ENCODE peak calls at places on chromosomes 2 and 18, in seven cellular contexts. U is heart left ventricle, D is sigmoid colon, I is Peyer's patch, N is adrenal gland, V is ovary, S is body of pancreas. X is an unnamed sample.

GRCh38 chr2:3827673-3828575 is 124.5 kb downstream of the DCDC2C start:
- DNase-seq in U (no peak), D (no peak), I (no peak), N (peak; percentile 63), V (no peak), S (peak; percentile 30), X (peak; percentile 27)

GRCh38 chr18:58464104-58464625 is 164.7 kb downstream of the ALPK2 start:
- DNase-seq in U (no peak), D (no peak), I (no peak), N (no peak), V (no peak), S (no peak), X (no peak)

GRCh38 chr2:51219468-51219867 is 187.5 kb upstream of the NRXN1 start:
- DNase-seq in U (no peak), D (no peak), I (no peak), N (no peak), V (no peak), S (no peak), X (no peak)

GRCh38 chr2:124382067-124382618 is 357.1 kb downstream of the CNTNAP5 start:
- DNase-seq in U (no peak), D (no peak), I (no peak), N (no peak), V (no peak), S (no peak), X (no peak)

GRCh38 chr2:41737888-41738287 is 309.9 kb upstream of the PKDCC start:
- DNase-seq in U (no peak), D (no peak), I (no peak), N (no peak), V (no peak), S (no peak), X (no peak)

GRCh38 chr18:51278045-51278649 is 80.7 kb upstream of the MEX3C start:
- DNase-seq in U (no peak), D (no peak), I (no peak), N (peak; percentile 53), V (no peak), S (peak; percentile 75), X (no peak)

GRCh38 chr2:19623488-19623887 is 265.1 kb upstream of the OSR1 start:
- DNase-seq in U (no peak), D (no peak), I (no peak), N (no peak), V (no peak), S (no peak), X (no peak)

GRCh38 chr2:23803965-23804542 is 122.9 kb downstream of the ATAD2B start:
- DNase-seq in U (no peak), D (no peak), I (no peak), N (peak; percentile 65), V (peak; percentile 57), S (peak; percentile 69), X (peak; percentile 62)

GRCh38 chr2:159484537-159484936 is 131.8 kb downstream of the BAZ2B start:
- DNase-seq in U (no peak), D (no peak), I (no peak), N (no peak), V (no peak), S (peak; percentile 56), X (no peak)

GRCh38 chr2:106900130-106900529 is 14.2 kb upstream of the ST6GAL2 start:
- DNase-seq in U (no peak), D (no peak), I (no peak), N (no peak), V (no peak), S (no peak), X (no peak)

GRCh38 chr2:3406501-3406900 is 27.0 kb downstream of the TRAPPC12 start:
- DNase-seq in U (peak; percentile 75), D (no peak), I (no peak), N (no peak), V (no peak), S (no peak), X (no peak)

GRCh38 chr2:67997528-67998267 is 65.1 kb downstream of the C1D start:
- DNase-seq in U (no peak), D (no peak), I (no peak), N (no peak), V (no peak), S (no peak), X (no peak)

GRCh38 chr2:159614534-159615186 is 1.7 kb downstream of the BAZ2B start:
- DNase-seq in U (no peak), D (no peak), I (no peak), N (no peak), V (no peak), S (no peak), X (no peak)

GRCh38 chr2:105689484-105689883 is 55.2 kb upstream of the NCK2 start:
- DNase-seq in U (no peak), D (no peak), I (no peak), N (no peak), V (no peak), S (no peak), X (no peak)
- H3K36me3 ChIP-seq in U (no peaks in the 10 kb centered on the region), D (no peaks in the 10 kb centered on the region), I (no peaks in the 10 kb centered on the region), N (no peaks in the 10 kb centered on the region), V (no peaks in the 10 kb centered on the region), S (no peaks in the 10 kb centered on the region), X (no peaks in the 10 kb centered on the region)

GRCh38 chr2:11757101-11757500 is 10.7 kb downstream of the LPIN1 start:
- DNase-seq in U (no peak), D (no peak), I (no peak), N (no peak), V (no peak), S (no peak), X (no peak)

GRCh38 chr2:11753452-11753885 is 7.0 kb downstream of the LPIN1 start:
- DNase-seq in U (no peak), D (no peak), I (peak; percentile 77), N (peak; percentile 77), V (no peak), S (peak; percentile 84), X (no peak)

GRCh38 chr2:11752906-11753305 is 6.5 kb downstream of the LPIN1 start:
- DNase-seq in U (no peak), D (no peak), I (no peak), N (no peak), V (no peak), S (no peak), X (no peak)

GRCh38 chr2:11754705-11755026 is 8.2 kb downstream of the LPIN1 start:
- DNase-seq in U (no peak), D (no peak), I (no peak), N (peak; percentile 39), V (no peak), S (no peak), X (no peak)

DNA sequence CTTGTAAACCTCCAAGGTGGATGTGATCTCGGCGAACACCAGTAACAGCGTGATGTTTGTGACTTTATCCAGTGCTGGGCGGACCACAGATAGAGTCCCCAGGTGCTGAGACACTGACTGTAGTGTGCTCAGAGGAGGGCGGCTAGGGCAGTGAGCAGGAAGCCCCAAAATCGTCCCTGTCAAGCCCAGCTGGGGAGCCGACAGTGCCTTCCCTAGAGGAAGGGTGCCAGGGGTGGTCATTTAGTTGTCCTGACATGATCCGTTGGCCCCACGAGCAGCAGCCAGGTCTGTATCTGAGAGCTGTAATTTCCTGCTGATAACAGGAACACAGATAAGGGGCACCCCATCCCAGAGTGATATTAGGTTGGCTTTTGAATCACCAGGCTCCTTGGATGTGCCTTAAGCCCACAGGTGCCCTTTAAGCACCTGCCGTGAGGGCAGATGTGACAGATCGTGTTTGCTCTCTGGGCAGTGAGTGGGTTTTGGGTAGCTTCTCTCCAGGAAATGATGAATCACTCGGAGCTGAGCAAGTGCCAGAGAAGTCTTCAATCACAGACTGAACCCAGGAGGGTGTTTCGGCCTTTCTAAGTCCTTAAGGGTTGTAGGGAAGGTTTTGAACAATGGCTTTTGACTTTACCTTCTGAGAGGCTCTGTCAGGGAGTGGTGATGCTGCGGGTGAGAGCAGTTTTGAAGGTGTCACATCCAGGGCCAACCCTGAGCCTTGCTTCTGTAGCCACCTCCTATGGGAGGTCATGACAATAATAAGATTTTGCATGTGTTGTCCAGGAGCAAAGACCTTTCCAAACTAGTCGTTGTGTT is 7.7 kb downstream of the LPIN1 start:
- DNase-seq in U (no peak), D (no peak), I (peak; percentile 54), N (peak; percentile 73), V (no peak), S (peak; percentile 35), X (no peak)
- TF ChIP-seq POLR2A in U (no peak), D (no peak), I (peak; percentile 13), N (no peak), V (no peak), S (no peak), X (no peak)

GRCh38 chr18:73782405-73782804 is 365.2 kb downstream of the FBXO15 start:
- DNase-seq in U (no peak), D (no peak), I (no peak), N (no peak), V (no peak), S (no peak), X (no peak)

GRCh38 chr18:73780218-73780617 is 367.4 kb downstream of the FBXO15 start:
- DNase-seq in U (no peak), D (no peak), I (no peak), N (no peak), V (no peak), S (no peak), X (no peak)

GRCh38 chr18:73778052-73778395 is 369.6 kb downstream of the FBXO15 start:
- DNase-seq in U (no peak), D (no peak), I (no peak), N (no peak), V (no peak), S (no peak), X (no peak)

GRCh38 chr18:73774836-73775509 is 372.7 kb downstream of the FBXO15 start:
- DNase-seq in U (no peak), D (no peak), I (no peak), N (no peak), V (no peak), S (peak; percentile 52), X (no peak)

GRCh38 chr18:73777356-73778051 is 370.1 kb downstream of the FBXO15 start:
- DNase-seq in U (no peak), D (no peak), I (no peak), N (no peak), V (no peak), S (no peak), X (no peak)
- H3K27ac ChIP-seq in U (no peak overlapping the region), D (no peak overlapping the region), I (no peak overlapping the region), N (no peak overlapping the region), V (no peak overlapping the region), S (no peak overlapping the region), X (no peak overlapping the region)

GRCh38 chr2:32933756-32934095 is 13.0 kb upstream of the LTBP1 start:
- DNase-seq in U (no peak), D (no peak), I (no peak), N (no peak), V (no peak), S (no peak), X (no peak)

GRCh38 chr2:32940598-32940997 is 6.2 kb upstream of the LTBP1 start:
- DNase-seq in U (no peak), D (no peak), I (no peak), N (no peak), V (no peak), S (no peak), X (no peak)

GRCh38 chr2:32941944-32942690 is 4.6 kb upstream of the LTBP1 start:
- DNase-seq in U (no peak), D (no peak), I (no peak), N (no peak), V (no peak), S (no peak), X (no peak)

GRCh38 chr2:32938934-32939333 is 7.8 kb upstream of the LTBP1 start:
- DNase-seq in U (no peak), D (no peak), I (no peak), N (no peak), V (no peak), S (no peak), X (no peak)

GRCh38 chr2:32937602-32938450 is 8.9 kb upstream of the LTBP1 start:
- DNase-seq in U (no peak), D (no peak), I (no peak), N (no peak), V (no peak), S (peak; percentile 28), X (no peak)
- H3K36me3 ChIP-seq in U (no peaks in the 10 kb centered on the region), D (no peaks in the 10 kb centered on the region), I (no peaks in the 10 kb centered on the region), N (no peaks in the 10 kb centered on the region), V (no peaks in the 10 kb centered on the region), S (no peaks in the 10 kb centered on the region), X (no peaks in the 10 kb centered on the region)

X was measured in thyroid gland.